ENCODE peak calls at places on chromosomes 1 and 21, in seven cellular contexts. Y is activated CD8-positive, alpha-beta memory T cell treated with anti-CD3 and anti-CD28 coated beads for 1 hour; E is T-helper 1 cell; M is HS-5; Z is kidney glomerular epithelial cell; U is ovary; C is LHCN-M2. Q is an unnamed sample.

GRCh38 chr1:245014247-245015029 is 140.3 kb upstream of the KIF26B start:
- DNase-seq in E (no peak), M (no peak), U (no peak), C (no peak), Z (no peak), Y (no peak), Q (no peak)

GRCh38 chr21:36478207-36478701 is 1.7 kb downstream of the CLDN14 start:
- DNase-seq in M (peak; percentile 76), E (no peak), Z (peak; percentile 73), U (no peak), C (peak; percentile 79), Y (no peak), Q (no peak)

GRCh38 chr1:59169703-59170102 is 127.2 kb upstream of the FGGY start:
- DNase-seq in E (no peak), U (no peak), Y (no peak), M (no peak), Z (no peak), C (no peak), Q (no peak)

GRCh38 chr1:215473943-215474342 is 93.2 kb upstream of the KCTD3 start:
- DNase-seq in Z (no peak), E (no peak), Y (no peak), M (no peak), U (no peak), C (peak; percentile 83), Q (no peak)

GRCh38 chr1:219876798-219877209 is 51.6 kb downstream of the SLC30A10 start:
- DNase-seq in Y (no peak), E (no peak), U (no peak), M (no peak), Z (no peak), C (peak; percentile 9), Q (no peak)

GRCh38 chr21:41374177-41374712 is 12.4 kb downstream of the MX2 start:
- DNase-seq in Z (no peak), Y (no peak), U (no peak), E (no peak), M (no peak), C (no peak), Q (no peak)

GRCh38 chr1:210437781-210438180 is 109.1 kb downstream of the HHAT start:
- DNase-seq in E (no peak), Y (no peak), U (no peak), Z (no peak), M (no peak), C (peak; percentile 96), Q (no peak)

GRCh38 chr1:202656057-202656456 is 54.2 kb downstream of the SYT2 start:
- DNase-seq in Z (no peak), E (no peak), M (no peak), C (no peak), Y (no peak), U (no peak), Q (no peak)

GRCh38 chr1:65395887-65396612 is 24.4 kb upstream of the LEPR start:
- DNase-seq in E (no peak), M (peak; percentile 98), C (peak; percentile 39), U (no peak), Y (no peak), Z (peak; percentile 55), Q (no peak)

GRCh38 chr1:211713231-211713630 is 37.8 kb upstream of the NEK2 start:
- DNase-seq in U (no peak), Z (no peak), E (no peak), C (no peak), M (no peak), Y (no peak), Q (no peak)

GRCh38 chr1:22317231-22317919 is 134.3 kb upstream of the ZBTB40 start:
- DNase-seq in Y (no peak), U (no peak), E (no peak), C (no peak), M (no peak), Z (no peak), Q (no peak)

GRCh38 chr1:232538224-232538942 is 91.5 kb downstream of the SIPA1L2 start:
- DNase-seq in C (peak; percentile 66), U (no peak), E (no peak), M (no peak), Y (no peak), Z (peak; percentile 97), Q (no peak)

GRCh38 chr1:110719908-110720307 is 45.2 kb upstream of the KCNA3 start:
- DNase-seq in Z (no peak), M (no peak), U (no peak), E (no peak), C (no peak), Y (no peak), Q (no peak)

GRCh38 chr1:164504699-164505098 is 54.3 kb upstream of the PBX1 start:
- DNase-seq in C (no peak), Z (no peak), U (no peak), E (no peak), M (no peak), Y (no peak), Q (no peak)

GRCh38 chr1:23417570-23417969 is 7.0 kb downstream of the TCEA3 start:
- DNase-seq in M (no peak), Z (no peak), C (no peak), Y (no peak), E (no peak), U (no peak), Q (no peak)

GRCh38 chr1:177340601-177341067 is 169.9 kb downstream of the BRINP2 start:
- DNase-seq in Z (no peak), E (no peak), Y (no peak), U (no peak), C (no peak), M (no peak), Q (no peak)

GRCh38 chr1:9149837-9150581 is 21.1 kb upstream of the GPR157 start:
- DNase-seq in C (peak; percentile 39), Y (no peak), M (no peak), E (no peak), U (no peak), Z (no peak), Q (no peak)

GRCh38 chr1:30688920-30689794 is 34.2 kb downstream of the MATN1 start:
- DNase-seq in C (no peak), Z (no peak), Y (no peak), E (no peak), U (no peak), M (no peak), Q (no peak)

GRCh38 chr1:226108935-226109828 is 46.7 kb downstream of the H3-3A start:
- DNase-seq in M (no peak), Y (no peak), Z (no peak), E (no peak), C (peak; percentile 31), U (peak; percentile 52), Q (no peak)

GRCh38 chr1:8880068-8880676 is 1.7 kb upstream of the ENO1 start:
- DNase-seq in Z (peak; percentile 94), C (peak; percentile 94), M (peak; percentile 90), U (no peak), Y (no peak), E (no peak), Q (peak; percentile 30)

GRCh38 chr1:180360333-180361075 is 130.4 kb downstream of the LHX4 start:
- DNase-seq in Y (no peak), C (peak; percentile 82), E (no peak), M (peak; percentile 8), Z (no peak), U (no peak), Q (no peak)

GRCh38 chr1:117820694-117821381 is 108.6 kb downstream of the GDAP2 start:
- DNase-seq in M (no peak), C (no peak), Z (no peak), U (no peak), Y (no peak), E (no peak), Q (no peak)

GRCh38 chr21:25895565-25896205 is 160.9 kb downstream of the GABPA start:
- DNase-seq in U (no peak), Z (peak; percentile 35), C (peak; percentile 36), M (no peak), E (no peak), Y (no peak), Q (peak; percentile 7)

GRCh38 chr1:32733573-32734321 is 31.2 kb upstream of the SYNC start:
- DNase-seq in M (no peak), C (peak; percentile 94), U (no peak), Z (no peak), E (no peak), Y (no peak), Q (no peak)

GRCh38 chr1:205374205-205375078 is 17.7 kb upstream of the KLHDC8A start:
- DNase-seq in U (no peak), Y (no peak), Z (peak; percentile 77), C (peak; percentile 65), M (peak; percentile 62), E (no peak), Q (no peak)

GRCh38 chr1:41539999-41540398 is 55.5 kb upstream of the EDN2 start:
- DNase-seq in C (no peak), E (no peak), U (no peak), Z (no peak), M (no peak), Y (no peak), Q (no peak)

GRCh38 chr1:235050911-235051360 is 77.7 kb downstream of the TOMM20 start:
- DNase-seq in E (no peak), Z (no peak), M (no peak), Y (no peak), U (no peak), C (no peak), Q (no peak)

GRCh38 chr1:214470132-214470531 is 81.3 kb downstream of the PTPN14 start:
- DNase-seq in E (no peak), Z (no peak), C (no peak), M (no peak), Y (no peak), U (no peak), Q (no peak)

GRCh38 chr1:54499097-54500029 is 48.7 kb upstream of the ACOT11 start:
- DNase-seq in E (no peak), C (peak; percentile 26), Z (peak; percentile 31), Y (no peak), M (no peak), U (peak; percentile 57), Q (no peak)

GRCh38 chr21:16085436-16085835 is 355.7 kb downstream of the USP25 start:
- DNase-seq in Y (no peak), C (peak; percentile 76), Z (no peak), M (peak; percentile 42), U (no peak), E (no peak), Q (peak; percentile 13)

GRCh38 chr1:26696191-26696644 is 403 bp downstream of the ARID1A start:
- DNase-seq in C (no peak), Y (no peak), U (no peak), Z (no peak), E (no peak), M (no peak), Q (no peak)